ENCODE peak calls at places on chromosomes 4 and X, in seven cellular contexts. F is suprapubic skin, G is progenitor cell of endocrine pancreas, R is neural crest cell, U is AG09319, E is neural progenitor cell, X is fibroblast of the aortic adventitia. C is an unnamed sample.

GRCh38 chrX:119516157-119516702 is 48.0 kb downstream of the SLC25A5 start:
- DNase-seq in F (no peak), G (no peak), R (peak; percentile 20), U (peak; percentile 41), E (peak; percentile 74), X (peak; percentile 72), C (no peak)

GRCh38 chrX:11215191-11215921 is 77.9 kb upstream of the AMELX start:
- DNase-seq in F (no peak), G (no peak), R (no peak), U (no peak), E (peak; percentile 27), X (no peak), C (no peak)

GRCh38 chrX:41313419-41313818 is 20.5 kb upstream of the DDX3X start:
- DNase-seq in F (no peak), G (no peak), R (no peak), U (no peak), E (no peak), X (peak; percentile 80), C (peak; percentile 71)

GRCh38 chrX:11172413-11172812 is 61.3 kb downstream of the HCCS start:
- DNase-seq in F (no peak), G (no peak), R (no peak), U (no peak), E (no peak), X (no peak), C (no peak)

GRCh38 chr4:87950516-87950915 is 25.0 kb upstream of the SPP1 start:
- DNase-seq in F (no peak), G (no peak), R (no peak), U (no peak), E (no peak), X (no peak), C (no peak)

GRCh38 chr4:15020502-15021286 is 18.4 kb downstream of the CPEB2 start:
- DNase-seq in F (no peak), G (no peak), R (no peak), U (no peak), E (no peak), X (no peak), C (no peak)

GRCh38 chr4:32226201-32226600 is 1506.0 kb downstream of the PCDH7 start:
- DNase-seq in F (no peak), G (no peak), R (no peak), U (no peak), E (no peak), X (peak; percentile 71), C (no peak)

GRCh38 chr4:27205994-27206393 is 345.4 kb downstream of the STIM2 start:
- DNase-seq in F (no peak), G (no peak), R (no peak), U (no peak), E (no peak), X (peak; percentile 19), C (no peak)

GRCh38 chrX:72309297-72310071 is 3.8 kb upstream of the CITED1 start:
- DNase-seq in F (no peak), G (no peak), R (no peak), U (no peak), E (peak; percentile 24), X (peak; percentile 6), C (no peak)

GRCh38 chr4:15423285-15423711 is 4.5 kb upstream of the C1QTNF7 start:
- DNase-seq in F (no peak), G (no peak), R (no peak), U (no peak), E (no peak), X (no peak), C (no peak)

GRCh38 chrX:129983575-129984131 is 1.2 kb downstream of the BCORL1 start:
- DNase-seq in F (no peak), G (peak; percentile 28), R (peak; percentile 21), U (no peak), E (peak; percentile 74), X (no peak), C (no peak)

GRCh38 chr4:80071643-80072606 is 1.1 kb downstream of the ANTXR2 start:
- DNase-seq in F (peak; percentile 81), G (peak; percentile 15), R (peak; percentile 43), U (no peak), E (peak; percentile 67), X (peak; percentile 46), C (no peak)

GRCh38 chr4:84684361-84684760 is 101.4 kb downstream of the CDS1 start:
- DNase-seq in F (no peak), G (no peak), R (no peak), U (no peak), E (no peak), X (no peak), C (no peak)

GRCh38 chr4:2041234-2042130 is 17.6 kb upstream of the NAT8L start:
- DNase-seq in F (peak; percentile 86), G (peak; percentile 80), R (peak; percentile 93), U (peak; percentile 35), E (peak; percentile 98), X (peak; percentile 74), C (peak; percentile 3)

GRCh38 chrX:50813843-50814661 is at the start of gene SHROOM4:
- DNase-seq in F (no peak), G (peak; percentile 19), R (peak; percentile 34), U (no peak), E (peak; percentile 78), X (peak; percentile 19), C (no peak)

GRCh38 chr4:153115322-153116100 is 88.7 kb upstream of the TRIM2 start:
- DNase-seq in F (no peak), G (no peak), R (no peak), U (no peak), E (no peak), X (peak; percentile 64), C (peak; percentile 46)

GRCh38 chr4:77169496-77169895 is 12.5 kb downstream of the CCNG2 start:
- DNase-seq in F (no peak), G (no peak), R (no peak), U (no peak), E (peak; percentile 64), X (no peak), C (no peak)

GRCh38 chr4:167779280-167779679 is 313.1 kb upstream of the ANXA10 start:
- DNase-seq in F (no peak), G (no peak), R (no peak), U (no peak), E (no peak), X (no peak), C (no peak)

GRCh38 chrX:14398725-14399124 is 130.6 kb upstream of the GLRA2 start:
- DNase-seq in F (no peak), G (no peak), R (no peak), U (peak; percentile 27), E (no peak), X (no peak), C (peak; percentile 25)

GRCh38 chr4:28621541-28621940 is 1760.9 kb downstream of the STIM2 start:
- DNase-seq in F (no peak), G (no peak), R (no peak), U (no peak), E (no peak), X (peak; percentile 1), C (no peak)

GRCh38 chr4:181443003-181443402 is 800.2 kb upstream of the TENM3 start:
- DNase-seq in F (no peak), G (no peak), R (no peak), U (no peak), E (no peak), X (no peak), C (no peak)
- TF ChIP-seq CTCF in F (no peak), G (no peak), R (no peak), U (no peak), E (no peak), X (no peak), C (no peak)

GRCh38 chrX:121642415-121642814 is 595.0 kb downstream of the GLUD2 start:
- DNase-seq in F (no peak), G (no peak), R (no peak), U (peak; percentile 38), E (no peak), X (peak; percentile 72), C (peak; percentile 11)

GRCh38 chrX:121641560-121641959 is 594.1 kb downstream of the GLUD2 start:
- DNase-seq in F (no peak), G (no peak), R (no peak), U (peak; percentile 52), E (no peak), X (peak; percentile 70), C (peak; percentile 24)
- TF ChIP-seq CTCF in F (no peak), G (no peak), R (no peak), U (no peak), E (no peak), X (no peak), C (no peak)

GRCh38 chrX:15816886-15817285 is 26.6 kb downstream of the ZRSR2 start:
- DNase-seq in F (no peak), G (no peak), R (no peak), U (no peak), E (no peak), X (no peak), C (no peak)

GRCh38 chrX:15815779-15816452 is 25.6 kb downstream of the ZRSR2 start:
- DNase-seq in F (no peak), G (no peak), R (peak; percentile 8), U (no peak), E (peak; percentile 66), X (peak; percentile 23), C (no peak)

GRCh38 chrX:15820106-15821073 is 30.1 kb downstream of the ZRSR2 start:
- DNase-seq in F (no peak), G (no peak), R (no peak), U (no peak), E (no peak), X (no peak), C (no peak)

GRCh38 chrX:15814811-15815210 is 24.5 kb downstream of the ZRSR2 start:
- DNase-seq in F (no peak), G (no peak), R (no peak), U (no peak), E (no peak), X (no peak), C (no peak)

DNA sequence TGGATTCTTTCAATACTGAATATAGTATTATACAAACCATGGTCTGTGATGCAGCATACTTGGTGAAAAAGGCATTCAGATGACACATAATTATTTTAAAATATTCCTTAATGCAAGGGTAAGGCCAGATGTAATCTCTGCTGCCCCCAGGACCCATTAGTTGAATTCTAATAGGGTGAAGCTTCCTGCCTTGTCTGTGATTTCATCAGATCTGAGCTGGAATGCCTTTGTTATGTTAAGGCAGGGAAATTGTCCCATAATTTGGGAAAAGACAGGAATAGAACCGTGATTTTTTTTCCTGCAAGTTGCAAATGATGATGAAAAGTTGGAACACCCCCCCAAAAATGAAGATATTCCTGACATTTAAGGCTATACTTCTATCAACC is 26.2 kb downstream of the ZRSR2 start:
- DNase-seq in F (no peak), G (no peak), R (no peak), U (no peak), E (no peak), X (peak; percentile 7), C (no peak)
- TF ChIP-seq CTCF in F (no peak), G (peak; percentile 16), R (no peak), U (no peak), E (no peak), X (no peak), C (no peak)

GRCh38 chr4:126784966-126785580 is 847.7 kb upstream of the INTU start:
- DNase-seq in F (no peak), G (no peak), R (no peak), U (no peak), E (no peak), X (no peak), C (no peak)

GRCh38 chr4:126794363-126794762 is 838.4 kb upstream of the INTU start:
- DNase-seq in F (no peak), G (no peak), R (no peak), U (no peak), E (no peak), X (peak; percentile 35), C (no peak)

DNA sequence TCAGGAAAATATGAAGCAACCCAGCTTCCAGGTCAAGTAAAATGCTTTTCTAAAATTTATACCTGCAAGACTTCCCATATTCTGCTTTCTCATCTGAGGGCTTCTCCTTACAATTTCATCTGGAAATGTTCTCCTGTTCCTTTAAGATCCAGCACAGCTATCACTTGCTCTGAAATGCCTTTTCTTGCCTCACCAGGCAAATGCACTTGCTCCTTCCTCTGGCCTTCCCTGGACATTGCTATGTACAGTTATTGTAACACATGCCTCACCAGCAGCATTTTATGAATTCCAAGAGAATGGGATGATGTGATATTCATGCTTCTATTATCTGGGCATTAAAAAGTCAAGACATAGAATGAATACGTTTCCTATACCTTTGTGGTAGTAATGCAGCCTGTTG is 842.1 kb upstream of the INTU start:
- DNase-seq in F (no peak), G (no peak), R (no peak), U (no peak), E (no peak), X (peak; percentile 64), C (no peak)
- TF ChIP-seq CTCF in F (no peak), G (no peak), R (no peak), U (peak; percentile 17), E (no peak), X (peak; percentile 38), C (peak; percentile 21)

C was measured in AG09309.